ENCODE peak calls at places on chromosome 11, in four cellular contexts. C, Y, O and M are unnamed samples.

GRCh38 chr11:127006311-127006710 is 5.7 kb upstream of the KIRREL3 start:
- DNase-seq in Y (no peak), C (no peak), O (no peak), M (no peak)

GRCh38 chr11:94128746-94129504 is at the start of gene PANX1:
- DNase-seq in O (peak), C (peak), Y (peak), M (peak)

GRCh38 chr11:48087422-48087821 is 107.1 kb downstream of the PTPRJ start:
- DNase-seq in O (no peak), C (no peak), Y (no peak), M (no peak)

GRCh38 chr11:121795206-121795605 is 320.8 kb downstream of the BLID start:
- DNase-seq in O (no peak), C (no peak), Y (no peak), M (no peak)

GRCh38 chr11:4522339-4522738 is 22.7 kb upstream of the OR52M1 start:
- DNase-seq in C (no peak), Y (no peak), O (no peak), M (no peak)

GRCh38 chr11:64534391-64534801 is 56.6 kb upstream of the SLC22A12 start:
- DNase-seq in C (no peak), O (no peak), Y (no peak), M (peak)

GRCh38 chr11:1938343-1939005 is 8.7 kb upstream of the MRPL23 start:
- DNase-seq in C (peak), O (no peak), Y (peak), M (peak)

GRCh38 chr11:66971483-66971882 is 3.6 kb upstream of the C11orf86 start:
- DNase-seq in O (peak), Y (no peak), C (no peak), M (no peak)

GRCh38 chr11:45092901-45093760 is 53.3 kb upstream of the PRDM11 start:
- DNase-seq in O (peak), C (no peak), Y (no peak), M (no peak)

GRCh38 chr11:126545057-126545555 is 189.6 kb downstream of the ST3GAL4 start:
- DNase-seq in O (no peak), Y (no peak), C (no peak), M (no peak)

GRCh38 chr11:118170892-118171273 is 5.6 kb downstream of the SCN2B start:
- DNase-seq in C (no peak), Y (no peak), O (no peak), M (no peak)

GRCh38 chr11:62033191-62034044 is 66.0 kb upstream of the FTH1 start:
- DNase-seq in O (peak), C (no peak), Y (no peak), M (no peak)

GRCh38 chr11:112597290-112597689 is 336.6 kb upstream of the PLET1 start:
- DNase-seq in O (no peak), C (no peak), Y (no peak), M (no peak)

GRCh38 chr11:93219440-93219839 is 21.6 kb upstream of the SLC36A4 start:
- DNase-seq in Y (no peak), C (no peak), O (no peak), M (no peak)

GRCh38 chr11:93906486-93906885 is 56.1 kb upstream of the VSTM5 start:
- DNase-seq in Y (no peak), O (peak), C (no peak), M (no peak)

GRCh38 chr11:79439893-79440450 is 858 bp downstream of the TENM4 start:
- DNase-seq in Y (no peak), C (peak), O (no peak), M (no peak)

GRCh38 chr11:35103366-35104194 is 35.4 kb upstream of the CD44 start:
- DNase-seq in C (no peak), Y (no peak), O (no peak), M (no peak)

GRCh38 chr11:130055637-130056036 is 14.1 kb upstream of the APLP2 start:
- DNase-seq in O (peak), C (no peak), Y (no peak), M (no peak)

GRCh38 chr11:127133061-127133460 is 132.5 kb upstream of the KIRREL3 start:
- DNase-seq in O (no peak), C (no peak), Y (no peak), M (no peak)

GRCh38 chr11:125364085-125364822 is 131.8 kb downstream of the FEZ1 start:
- DNase-seq in C (no peak), Y (no peak), O (peak), M (no peak)

GRCh38 chr11:19597194-19597593 is 115.4 kb upstream of the NAV2 start:
- DNase-seq in Y (no peak), O (peak), C (no peak), M (no peak)

GRCh38 chr11:129247129-129247528 is 55.0 kb upstream of the ARHGAP32 start:
- DNase-seq in Y (no peak), O (no peak), C (no peak), M (no peak)

GRCh38 chr11:104609297-104609696 is 289.0 kb downstream of the CASP12 start:
- DNase-seq in O (peak), Y (no peak), C (peak), M (peak)

GRCh38 chr11:19712281-19713220 is at the start of gene NAV2:
- DNase-seq in O (peak), C (peak), Y (peak), M (peak)

GRCh38 chr11:1690167-1691026 is 6.6 kb upstream of the KRTAP5-6 start:
- DNase-seq in Y (no peak), O (no peak), C (no peak), M (no peak)

GRCh38 chr11:46364056-46364455 is 16.8 kb downstream of the DGKZ start:
- DNase-seq in O (peak), Y (no peak), C (no peak), M (no peak)

GRCh38 chr11:133408936-133409335 is 123.4 kb downstream of the OPCML start:
- DNase-seq in C (no peak), Y (no peak), O (no peak), M (no peak)

GRCh38 chr11:110134120-110134519 is 40.9 kb downstream of the ZC3H12C start:
- DNase-seq in C (no peak), O (peak), Y (no peak), M (no peak)

GRCh38 chr11:70381872-70382842 is 16.2 kb upstream of the CTTN start:
- DNase-seq in Y (no peak), C (no peak), O (peak), M (no peak)

GRCh38 chr11:3939651-3940190 is 84.3 kb downstream of the STIM1 start:
- DNase-seq in C (no peak), O (peak), Y (no peak), M (no peak)

GRCh38 chr11:40384991-40385390 is 1074.5 kb downstream of the LRRC4C start:
- DNase-seq in C (no peak), O (peak), Y (no peak), M (no peak)

GRCh38 chr11:38005597-38005996 is 1407.6 kb upstream of the RAG2 start:
- DNase-seq in O (peak), C (no peak), Y (no peak), M (no peak)

GRCh38 chr11:72233056-72233772 is 8.6 kb downstream of the INPPL1 start:
- DNase-seq in Y (no peak), O (no peak), C (peak), M (no peak)

GRCh38 chr11:2777396-2777795 is 77.6 kb upstream of the KCNQ1OT1 start:
- DNase-seq in O (peak), Y (no peak), C (peak), M (peak)

GRCh38 chr11:57339305-57339704 is 1.2 kb downstream of the P2RX3 start:
- DNase-seq in C (peak), Y (no peak), O (no peak), M (no peak)

GRCh38 chr11:95266751-95267374 is 35.9 kb upstream of the SESN3 start:
- DNase-seq in Y (peak), O (peak), C (no peak), M (no peak)

GRCh38 chr11:77197626-77198320 is 69.7 kb downstream of the MYO7A start:
- DNase-seq in C (no peak), O (no peak), Y (no peak), M (peak)

GRCh38 chr11:1304376-1304775 is 5.1 kb downstream of the TOLLIP start:
- DNase-seq in Y (no peak), C (no peak), O (no peak), M (no peak)

GRCh38 chr11:44773351-44773965 is 46.7 kb downstream of the TSPAN18 start:
- DNase-seq in Y (no peak), C (no peak), O (no peak), M (no peak)

GRCh38 chr11:35550374-35551036 is 25.1 kb upstream of the PAMR1 start:
- DNase-seq in O (peak), Y (no peak), C (no peak), M (no peak)

GRCh38 chr11:6603287-6604080 is at the start of the genes ILK and RRP8:
- DNase-seq in O (peak), C (peak), Y (peak), M (peak)
- TF ChIP-seq CTCF in O (peak), C (no peak), Y (peak), M (no peak)

GRCh38 chr11:117144477-117145392 is 648 bp downstream of the PAFAH1B2 start:
- DNase-seq in C (peak), O (peak), Y (peak), M (peak)

GRCh38 chr11:117143390-117143789 is 697 bp upstream of the PAFAH1B2 start:
- DNase-seq in Y (no peak), C (peak), O (peak), M (no peak)

GRCh38 chr11:117143871-117144476 is at the start of gene PAFAH1B2:
- DNase-seq in C (peak), Y (peak), O (peak), M (peak)

GRCh38 chr11:117146521-117146920 is 2.4 kb downstream of the PAFAH1B2 start:
- DNase-seq in O (peak), Y (no peak), C (no peak), M (no peak)

GRCh38 chr11:117145393-117145761 is 1.3 kb downstream of the PAFAH1B2 start:
- DNase-seq in Y (no peak), O (peak), C (peak), M (no peak)
- TF ChIP-seq CTCF in Y (no peak), O (peak), C (no peak), M (no peak)

GRCh38 chr11:27720277-27720830 is 20.1 kb upstream of the BDNF start:
- DNase-seq in Y (no peak), C (peak), O (peak), M (peak)
- TF ChIP-seq CTCF in Y (no peak), C (peak), O (peak), M (no peak)

DNA sequence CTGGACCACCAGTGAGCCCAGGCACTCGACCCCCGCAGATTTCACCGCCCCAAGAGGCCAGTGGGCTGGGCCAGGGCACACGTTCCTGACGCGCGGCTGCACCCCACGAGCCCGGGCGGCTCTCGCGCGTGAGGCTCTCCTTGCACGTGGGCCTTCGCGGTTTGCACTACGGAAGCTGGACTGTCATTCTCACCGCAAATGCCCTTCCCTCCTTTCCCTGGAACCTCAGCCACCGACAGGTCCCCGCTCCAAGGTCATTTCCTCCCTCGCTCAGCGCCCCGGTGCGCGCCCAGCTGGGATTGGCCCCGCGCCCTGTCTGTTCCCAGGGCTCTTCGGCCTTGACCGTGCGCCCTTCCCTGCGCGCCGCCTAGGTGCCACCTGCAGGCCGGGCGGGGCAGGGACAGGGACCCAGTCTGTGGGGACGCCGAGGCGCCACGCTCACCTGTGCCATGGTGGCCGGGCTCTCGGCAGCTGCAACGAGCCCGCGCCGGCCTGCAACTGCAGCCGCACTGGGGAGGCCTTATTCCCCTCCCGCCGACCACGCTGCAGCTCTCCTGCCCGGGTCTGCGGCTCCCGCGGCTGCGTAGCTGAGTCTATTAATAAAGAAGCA is 2.1 kb upstream of the CPT1A start:
- DNase-seq in O (peak), C (peak), Y (no peak), M (peak)
- TF ChIP-seq CTCF in O (no peak), C (peak), Y (peak), M (peak)

GRCh38 chr11:73530109-73530508 is 67.8 kb downstream of the FAM168A start:
- DNase-seq in Y (no peak), O (no peak), C (peak), M (peak)
- TF ChIP-seq CTCF in Y (no peak), O (peak), C (peak), M (no peak)